ENCODE peak calls at places on chromosomes 3 and 15, in six cellular contexts. L, X, O, S, H and R are unnamed samples.

GRCh38 chr3:52221563-52222318 is 3.7 kb downstream of the TLR9 start:
- DNase-seq in H (no peak), O (no peak), S (no peak), X (no peak), L (peak; percentile 52), R (no peak)

GRCh38 chr3:72887723-72888545 is at the start of gene GXYLT2:
- DNase-seq in X (no peak), L (peak; percentile 18), H (peak; percentile 58), S (peak; percentile 31), O (peak; percentile 68), R (peak; percentile 75)

GRCh38 chr3:50260942-50261441 is 8.0 kb upstream of the SEMA3B start:
- DNase-seq in L (no peak), S (no peak), X (no peak), O (no peak), H (no peak), R (no peak)

GRCh38 chr3:12405432-12406272 is 78.6 kb upstream of the TSEN2 start:
- DNase-seq in O (peak; percentile 90), S (peak; percentile 41), H (peak; percentile 70), L (peak; percentile 20), X (peak; percentile 58), R (peak; percentile 78)

GRCh38 chr3:170555329-170555728 is 30.5 kb downstream of the SLC7A14 start:
- DNase-seq in L (no peak), O (no peak), X (no peak), S (no peak), H (no peak), R (no peak)

GRCh38 chr15:62809106-62809967 is 233.2 kb upstream of the TPM1 start:
- DNase-seq in X (no peak), S (no peak), H (no peak), O (no peak), L (no peak), R (no peak)

GRCh38 chr15:66390670-66391069 is 4.0 kb downstream of the MAP2K1 start:
- DNase-seq in H (no peak), X (no peak), L (peak; percentile 55), S (no peak), O (no peak), R (peak; percentile 25)

GRCh38 chr3:154364849-154365248 is 40.6 kb upstream of the DHX36 start:
- DNase-seq in L (no peak), O (no peak), X (no peak), S (no peak), H (no peak), R (no peak)

DNA sequence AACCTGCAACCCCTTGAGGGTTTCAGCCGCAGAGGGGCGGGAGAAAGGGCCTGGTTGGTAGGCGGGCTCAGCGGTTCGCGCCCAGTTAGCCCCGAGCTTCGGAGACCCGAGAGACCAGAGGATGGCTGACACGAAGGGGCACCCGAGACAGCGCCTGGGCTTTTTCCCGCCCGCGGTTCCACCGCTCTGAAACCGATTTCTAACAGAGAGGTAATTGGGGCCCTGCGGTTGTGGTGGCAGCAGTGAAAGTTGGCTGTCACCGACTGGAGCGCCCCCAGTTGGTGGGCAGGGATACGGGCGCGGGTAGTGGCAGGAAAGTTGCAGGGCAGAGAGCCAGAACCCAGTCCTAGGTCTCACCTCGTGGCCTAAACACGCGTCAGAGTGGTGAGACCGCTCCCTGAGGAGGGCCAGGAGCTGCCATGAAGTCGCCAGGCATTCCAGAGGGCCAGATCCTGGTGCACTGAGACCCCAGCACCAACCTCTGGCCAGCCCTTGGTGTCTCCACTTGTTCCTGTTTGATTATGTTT is 590 bp upstream of the ELL3 start:
- DNase-seq in H (no peak), O (peak; percentile 74), S (peak; percentile 70), X (peak; percentile 57), L (peak; percentile 77), R (peak; percentile 87)
- TF ChIP-seq POLR2A in H (no peak), O (peak; percentile 6), S (no peak), X (no peak), L (no peak), R (peak; percentile 42)

GRCh38 chr15:41955100-41955499 is 17.3 kb downstream of the EHD4 start:
- DNase-seq in H (no peak), S (no peak), O (no peak), X (no peak), L (no peak), R (no peak)

GRCh38 chr15:41955807-41956525 is 16.4 kb downstream of the EHD4 start:
- DNase-seq in X (no peak), O (no peak), L (no peak), S (no peak), H (no peak), R (peak; percentile 10)

GRCh38 chr15:41954036-41954435 is 18.3 kb downstream of the EHD4 start:
- DNase-seq in X (no peak), S (no peak), H (no peak), O (no peak), L (no peak), R (no peak)

GRCh38 chr15:41958002-41958420 is 14.3 kb downstream of the EHD4 start:
- DNase-seq in X (no peak), S (no peak), H (no peak), L (no peak), O (no peak), R (peak; percentile 27)

DNA sequence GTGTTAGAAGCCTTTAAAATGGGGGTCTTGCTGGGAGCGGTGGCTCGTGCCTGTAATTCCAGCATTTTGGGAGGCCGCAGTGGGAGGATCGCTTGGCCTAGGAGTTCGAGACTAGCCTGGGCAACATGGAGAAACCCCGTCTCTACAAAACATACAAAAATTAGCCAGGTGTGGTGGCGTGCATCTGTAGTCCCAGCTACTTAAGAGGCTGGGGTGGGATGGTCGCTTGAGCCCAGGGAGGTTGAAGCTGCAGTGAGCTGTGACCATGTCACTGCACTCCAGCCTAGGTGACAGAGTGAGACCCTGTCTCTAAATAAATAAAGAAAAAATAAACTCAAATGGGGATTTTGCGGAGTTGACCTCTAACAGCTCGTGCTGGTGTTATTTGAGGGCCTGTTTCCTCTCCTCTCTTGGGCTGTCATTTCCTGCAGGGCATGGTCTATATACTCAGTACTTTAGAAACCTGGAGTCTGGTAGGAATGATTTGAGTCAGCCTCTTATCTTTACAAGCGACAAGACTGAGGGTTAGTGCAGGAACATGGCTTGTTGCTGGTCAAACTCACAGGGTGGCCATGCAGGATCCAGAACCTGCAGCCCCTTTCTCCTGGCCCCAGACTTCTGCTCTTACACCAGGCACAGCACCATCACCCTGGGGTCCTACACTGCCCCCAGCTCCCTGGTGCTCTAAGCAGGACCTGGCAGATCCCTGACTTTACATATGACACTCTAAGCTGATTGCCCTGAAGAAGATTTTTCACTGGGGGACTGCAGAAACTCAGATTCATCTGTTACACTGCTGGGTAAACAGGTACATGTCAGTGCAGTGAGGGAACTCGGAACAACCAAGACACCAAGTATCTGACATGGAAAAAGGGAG is 15.1 kb downstream of the EHD4 start:
- DNase-seq in S (no peak), X (no peak), L (no peak), H (no peak), O (no peak), R (peak; percentile 37)
- H3K4me1 ChIP-seq in S (no peaks in the 10 kb centered on the region), X (no peaks in the 10 kb centered on the region), L (no peaks in the 10 kb centered on the region), H (peaks cover 21% of the 10 kb centered on the region), O (no peaks in the 10 kb centered on the region), R (peaks cover 7% of the 10 kb centered on the region)

GRCh38 chr3:193572426-193572908 is 17.8 kb upstream of the ATP13A4 start:
- DNase-seq in L (no peak), O (peak; percentile 41), S (no peak), X (no peak), H (peak; percentile 25), R (peak; percentile 71)
- TF ChIP-seq POLR2A in L (no peak), O (no peak), S (no peak), X (no peak), H (no peak), R (no peak)

GRCh38 chr3:125262155-125262554 is 49.6 kb upstream of the SLC12A8 start:
- DNase-seq in X (no peak), H (no peak), O (no peak), L (no peak), S (no peak), R (no peak)
- H3K4me1 ChIP-seq in X (peaks cover 4% of the 10 kb centered on the region), H (no peaks in the 10 kb centered on the region), O (no peaks in the 10 kb centered on the region), L (no peaks in the 10 kb centered on the region), S (no peaks in the 10 kb centered on the region), R (no peaks in the 10 kb centered on the region)

DNA sequence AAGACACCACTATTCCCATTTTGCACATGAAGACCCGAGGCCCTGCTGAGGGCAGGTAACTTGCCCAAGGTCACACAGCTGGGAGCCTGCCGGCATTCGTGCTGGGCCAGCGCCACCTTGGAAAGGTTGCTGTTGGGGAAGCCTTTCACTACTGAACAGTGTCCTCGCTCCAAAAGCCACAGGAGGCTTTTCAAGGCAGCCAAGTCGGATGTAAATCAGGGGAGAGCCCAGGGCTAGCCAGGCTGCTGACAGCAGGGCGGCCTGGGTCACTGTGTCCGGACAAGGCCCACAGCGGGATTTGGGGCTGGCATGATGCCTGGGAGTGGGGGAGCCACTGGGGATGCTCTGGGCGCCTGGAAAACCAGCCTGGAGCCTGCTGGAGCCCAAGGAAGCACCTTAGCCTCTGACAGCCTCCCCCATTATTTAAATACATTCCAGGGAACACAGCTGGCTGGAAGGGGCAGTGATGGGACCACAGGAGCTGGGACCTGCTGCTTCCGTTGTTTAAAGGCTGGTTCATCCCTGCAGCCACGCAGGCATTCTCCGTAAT is 10.5 kb downstream of the SLC6A6 start:
- DNase-seq in O (peak; percentile 81), L (no peak), S (no peak), H (no peak), X (no peak), R (peak; percentile 82)
- TF ChIP-seq POLR2A in O (no peak), L (no peak), S (no peak), H (no peak), X (no peak), R (peak; percentile 28)

DNA sequence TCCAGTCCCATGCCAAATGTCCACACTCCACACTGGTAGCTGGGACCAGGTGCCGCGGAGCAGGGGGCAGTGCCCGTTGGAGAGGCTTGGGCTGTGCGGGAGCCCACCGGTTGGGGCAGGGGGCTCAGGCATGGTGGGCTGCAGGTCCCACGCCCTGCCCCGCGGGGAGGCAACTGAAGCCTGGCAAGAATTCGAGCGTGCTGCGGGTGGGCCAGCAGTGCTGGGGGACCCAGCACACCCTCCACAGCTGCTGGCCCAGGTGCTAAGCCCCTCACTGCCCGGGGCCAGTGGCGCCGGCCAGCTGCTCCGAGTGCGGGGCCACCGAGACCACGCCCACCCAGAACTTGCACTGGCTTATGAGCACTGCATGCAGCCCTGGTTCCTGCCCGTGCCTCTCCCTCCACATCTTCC is 479.4 kb downstream of the ZNF385D start:
- DNase-seq in H (no peak), O (no peak), X (no peak), S (no peak), L (no peak), R (no peak)
- H3K4me1 ChIP-seq in H (no peaks in the 10 kb centered on the region), O (no peaks in the 10 kb centered on the region), X (no peaks in the 10 kb centered on the region), S (no peaks in the 10 kb centered on the region), L (no peaks in the 10 kb centered on the region), R (no peaks in the 10 kb centered on the region)

GRCh38 chr3:128993461-128994172 is at the start of gene CFAP92:
- DNase-seq in L (peak; percentile 83), O (peak; percentile 92), H (peak; percentile 72), X (peak; percentile 60), S (peak; percentile 47), R (peak; percentile 95)
- TF ChIP-seq POLR2A in L (no peak), O (no peak), H (no peak), X (no peak), S (no peak), R (no peak)